ENCODE peak calls at places on chromosomes 16 and 17, in eight cellular contexts. One of them, this sample, is unnamed.

GRCh38 chr17:76009969-76010661 is 9.5 kb downstream of the CDK3 start:
- DNase-seq in neuronal stem cell: no peak
- DNase-seq in GM23338: no peak
- DNase-seq in neural progenitor cell: no peak
- DNase-seq in OCI-LY7: no peak
- DNase-seq in mesenchymal stem cell: no peak
- DNase-seq in naive thymus-derived CD4-positive, alpha-beta T cell: no peak
- DNase-seq in effector memory CD4-positive, alpha-beta T cell: no peak
- DNase-seq in this sample: no peak

GRCh38 chr17:81337449-81337848 is 42.3 kb upstream of the SLC38A10 start:
- DNase-seq in OCI-LY7: no peak
- DNase-seq in naive thymus-derived CD4-positive, alpha-beta T cell: no peak
- DNase-seq in GM23338: peak
- DNase-seq in mesenchymal stem cell: no peak
- DNase-seq in neural progenitor cell: peak
- DNase-seq in effector memory CD4-positive, alpha-beta T cell: no peak
- DNase-seq in neuronal stem cell: no peak
- DNase-seq in this sample: no peak

GRCh38 chr16:83138976-83139690 is 512.4 kb downstream of the CDH13 start:
- DNase-seq in OCI-LY7: no peak
- DNase-seq in naive thymus-derived CD4-positive, alpha-beta T cell: no peak
- DNase-seq in neural progenitor cell: no peak
- DNase-seq in GM23338: no peak
- DNase-seq in effector memory CD4-positive, alpha-beta T cell: no peak
- DNase-seq in neuronal stem cell: no peak
- DNase-seq in mesenchymal stem cell: no peak
- DNase-seq in this sample: peak

GRCh38 chr17:67241719-67242341 is 3.2 kb downstream of the HELZ start:
- DNase-seq in GM23338: no peak
- DNase-seq in naive thymus-derived CD4-positive, alpha-beta T cell: no peak
- DNase-seq in neural progenitor cell: no peak
- DNase-seq in neuronal stem cell: no peak
- DNase-seq in OCI-LY7: no peak
- DNase-seq in effector memory CD4-positive, alpha-beta T cell: no peak
- DNase-seq in mesenchymal stem cell: no peak
- DNase-seq in this sample: no peak

GRCh38 chr16:85860413-85861094 is 38.4 kb upstream of the IRF8 start:
- DNase-seq in effector memory CD4-positive, alpha-beta T cell: no peak
- DNase-seq in neural progenitor cell: no peak
- DNase-seq in GM23338: no peak
- DNase-seq in mesenchymal stem cell: no peak
- DNase-seq in OCI-LY7: no peak
- DNase-seq in naive thymus-derived CD4-positive, alpha-beta T cell: no peak
- DNase-seq in neuronal stem cell: no peak
- DNase-seq in this sample: no peak

GRCh38 chr16:72560617-72561016 is 388.7 kb upstream of the PMFBP1 start:
- DNase-seq in neuronal stem cell: no peak
- DNase-seq in naive thymus-derived CD4-positive, alpha-beta T cell: no peak
- DNase-seq in OCI-LY7: no peak
- DNase-seq in GM23338: no peak
- DNase-seq in neural progenitor cell: no peak
- DNase-seq in mesenchymal stem cell: peak
- DNase-seq in effector memory CD4-positive, alpha-beta T cell: no peak
- DNase-seq in this sample: no peak

GRCh38 chr17:63928966-63929695 is 3.0 kb downstream of the CD79B start:
- DNase-seq in OCI-LY7: no peak
- DNase-seq in naive thymus-derived CD4-positive, alpha-beta T cell: no peak
- DNase-seq in effector memory CD4-positive, alpha-beta T cell: no peak
- DNase-seq in neuronal stem cell: no peak
- DNase-seq in mesenchymal stem cell: no peak
- DNase-seq in neural progenitor cell: no peak
- DNase-seq in GM23338: no peak
- DNase-seq in this sample: no peak

GRCh38 chr17:1005361-1005946 is 8.5 kb downstream of the TIMM22 start:
- DNase-seq in GM23338: no peak
- DNase-seq in neural progenitor cell: no peak
- DNase-seq in mesenchymal stem cell: no peak
- DNase-seq in OCI-LY7: no peak
- DNase-seq in neuronal stem cell: no peak
- DNase-seq in naive thymus-derived CD4-positive, alpha-beta T cell: no peak
- DNase-seq in effector memory CD4-positive, alpha-beta T cell: no peak
- DNase-seq in this sample: no peak

GRCh38 chr16:51648521-51648920 is 497.5 kb upstream of the SALL1 start:
- DNase-seq in neural progenitor cell: no peak
- DNase-seq in effector memory CD4-positive, alpha-beta T cell: no peak
- DNase-seq in GM23338: no peak
- DNase-seq in mesenchymal stem cell: no peak
- DNase-seq in neuronal stem cell: no peak
- DNase-seq in OCI-LY7: no peak
- DNase-seq in naive thymus-derived CD4-positive, alpha-beta T cell: no peak
- DNase-seq in this sample: no peak

GRCh38 chr16:50573947-50574751 is 26.0 kb downstream of the NKD1 start:
- DNase-seq in naive thymus-derived CD4-positive, alpha-beta T cell: no peak
- DNase-seq in neuronal stem cell: no peak
- DNase-seq in GM23338: no peak
- DNase-seq in effector memory CD4-positive, alpha-beta T cell: no peak
- DNase-seq in mesenchymal stem cell: no peak
- DNase-seq in OCI-LY7: no peak
- DNase-seq in neural progenitor cell: no peak
- DNase-seq in this sample: no peak

GRCh38 chr16:73080931-73081330 is 33.0 kb upstream of the ZFHX3 start:
- DNase-seq in mesenchymal stem cell: no peak
- DNase-seq in neuronal stem cell: no peak
- DNase-seq in neural progenitor cell: no peak
- DNase-seq in OCI-LY7: no peak
- DNase-seq in naive thymus-derived CD4-positive, alpha-beta T cell: no peak
- DNase-seq in GM23338: no peak
- DNase-seq in effector memory CD4-positive, alpha-beta T cell: no peak
- DNase-seq in this sample: no peak

GRCh38 chr17:57034807-57035754 is 50.0 kb upstream of the AKAP1 start:
- DNase-seq in neuronal stem cell: no peak
- DNase-seq in effector memory CD4-positive, alpha-beta T cell: no peak
- DNase-seq in neural progenitor cell: no peak
- DNase-seq in GM23338: no peak
- DNase-seq in naive thymus-derived CD4-positive, alpha-beta T cell: no peak
- DNase-seq in OCI-LY7: no peak
- DNase-seq in mesenchymal stem cell: no peak
- DNase-seq in this sample: no peak

GRCh38 chr17:41284546-41284945 is 9.0 kb downstream of the KRTAP9-7 start:
- DNase-seq in naive thymus-derived CD4-positive, alpha-beta T cell: no peak
- DNase-seq in GM23338: no peak
- DNase-seq in mesenchymal stem cell: no peak
- DNase-seq in OCI-LY7: no peak
- DNase-seq in effector memory CD4-positive, alpha-beta T cell: no peak
- DNase-seq in neuronal stem cell: no peak
- DNase-seq in neural progenitor cell: no peak
- DNase-seq in this sample: no peak

GRCh38 chr16:1210461-1210860 is 14.6 kb downstream of the TPSG1 start:
- DNase-seq in OCI-LY7: no peak
- DNase-seq in GM23338: no peak
- DNase-seq in neural progenitor cell: no peak
- DNase-seq in effector memory CD4-positive, alpha-beta T cell: no peak
- DNase-seq in naive thymus-derived CD4-positive, alpha-beta T cell: no peak
- DNase-seq in neuronal stem cell: no peak
- DNase-seq in mesenchymal stem cell: no peak
- DNase-seq in this sample: no peak

GRCh38 chr16:1213796-1214372 is 11.2 kb downstream of the TPSG1 start:
- DNase-seq in mesenchymal stem cell: no peak
- DNase-seq in naive thymus-derived CD4-positive, alpha-beta T cell: no peak
- DNase-seq in effector memory CD4-positive, alpha-beta T cell: no peak
- DNase-seq in GM23338: no peak
- DNase-seq in OCI-LY7: no peak
- DNase-seq in neural progenitor cell: no peak
- DNase-seq in neuronal stem cell: no peak
- DNase-seq in this sample: no peak

GRCh38 chr16:1212616-1213194 is 12.4 kb downstream of the TPSG1 start:
- DNase-seq in OCI-LY7: no peak
- DNase-seq in naive thymus-derived CD4-positive, alpha-beta T cell: no peak
- DNase-seq in GM23338: no peak
- DNase-seq in effector memory CD4-positive, alpha-beta T cell: no peak
- DNase-seq in neural progenitor cell: no peak
- DNase-seq in neuronal stem cell: no peak
- DNase-seq in mesenchymal stem cell: no peak
- DNase-seq in this sample: no peak

GRCh38 chr16:1213231-1213630 is 11.8 kb downstream of the TPSG1 start:
- DNase-seq in mesenchymal stem cell: no peak
- DNase-seq in effector memory CD4-positive, alpha-beta T cell: no peak
- DNase-seq in neuronal stem cell: no peak
- DNase-seq in GM23338: no peak
- DNase-seq in neural progenitor cell: no peak
- DNase-seq in naive thymus-derived CD4-positive, alpha-beta T cell: no peak
- DNase-seq in OCI-LY7: no peak
- DNase-seq in this sample: no peak

DNA sequence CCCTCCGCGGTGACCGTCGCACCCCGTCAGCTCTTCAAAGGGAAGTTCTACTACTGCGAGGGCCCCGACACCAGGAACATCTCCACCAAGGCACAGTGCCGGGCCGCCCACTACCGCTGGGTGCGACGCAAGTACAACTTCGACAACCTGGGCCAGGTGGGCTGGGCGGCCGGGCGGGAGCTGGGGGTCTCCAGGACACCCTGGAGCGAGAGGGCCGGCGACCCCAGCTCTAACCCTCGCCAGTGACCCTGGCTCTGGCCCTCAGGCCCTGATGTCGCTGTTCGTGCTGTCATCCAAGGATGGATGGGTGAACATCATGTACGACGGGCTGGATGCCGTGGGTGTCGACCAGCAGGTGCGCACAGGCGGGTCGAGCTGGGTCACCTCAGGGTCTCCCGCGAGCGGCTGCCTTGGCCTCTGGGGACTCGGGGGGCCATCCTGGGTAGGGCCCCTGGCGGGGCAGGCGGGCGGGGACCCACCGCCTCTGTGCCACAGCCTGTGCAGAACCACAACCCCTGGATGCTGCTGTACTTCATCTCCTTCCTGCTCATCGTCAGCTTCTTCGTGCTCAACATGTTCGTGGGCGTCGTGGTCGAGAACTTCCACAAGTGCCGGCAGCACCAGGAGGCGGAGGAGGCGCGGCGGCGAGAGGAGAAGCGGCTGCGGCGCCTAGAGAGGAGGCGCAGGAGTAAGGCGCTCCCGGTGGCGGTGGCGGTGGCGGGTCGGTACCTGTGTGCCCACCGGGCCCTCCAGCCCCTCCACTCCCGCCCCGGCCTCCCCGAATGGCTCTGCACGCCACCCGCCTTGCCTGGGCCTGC is 13.4 kb downstream of the TPSG1 start:
- DNase-seq in naive thymus-derived CD4-positive, alpha-beta T cell: no peak
- DNase-seq in mesenchymal stem cell: no peak
- DNase-seq in effector memory CD4-positive, alpha-beta T cell: no peak
- DNase-seq in GM23338: no peak
- DNase-seq in neuronal stem cell: no peak
- DNase-seq in OCI-LY7: no peak
- DNase-seq in neural progenitor cell: no peak
- DNase-seq in this sample: peak
- H3K27ac ChIP-seq in naive thymus-derived CD4-positive, alpha-beta T cell: no peak
- H3K27ac ChIP-seq in mesenchymal stem cell: no peak
- H3K27ac ChIP-seq in effector memory CD4-positive, alpha-beta T cell: no peak
- H3K27ac ChIP-seq in GM23338: no peak
- H3K27ac ChIP-seq in neuronal stem cell: no peak
- H3K27ac ChIP-seq in OCI-LY7: no peak
- H3K27ac ChIP-seq in neural progenitor cell: no peak
- H3K27ac ChIP-seq in this sample: no peak

GRCh38 chr16:58614212-58614611 is 15.4 kb downstream of the CNOT1 start:
- DNase-seq in effector memory CD4-positive, alpha-beta T cell: no peak
- DNase-seq in OCI-LY7: no peak
- DNase-seq in naive thymus-derived CD4-positive, alpha-beta T cell: no peak
- DNase-seq in GM23338: no peak
- DNase-seq in mesenchymal stem cell: peak
- DNase-seq in neuronal stem cell: no peak
- DNase-seq in neural progenitor cell: no peak
- DNase-seq in this sample: no peak
- H3K27ac ChIP-seq in effector memory CD4-positive, alpha-beta T cell: no peak
- H3K27ac ChIP-seq in OCI-LY7: no peak
- H3K27ac ChIP-seq in naive thymus-derived CD4-positive, alpha-beta T cell: no peak
- H3K27ac ChIP-seq in GM23338: no peak
- H3K27ac ChIP-seq in mesenchymal stem cell: no peak
- H3K27ac ChIP-seq in neuronal stem cell: no peak
- H3K27ac ChIP-seq in neural progenitor cell: no peak
- H3K27ac ChIP-seq in this sample: no peak

DNA sequence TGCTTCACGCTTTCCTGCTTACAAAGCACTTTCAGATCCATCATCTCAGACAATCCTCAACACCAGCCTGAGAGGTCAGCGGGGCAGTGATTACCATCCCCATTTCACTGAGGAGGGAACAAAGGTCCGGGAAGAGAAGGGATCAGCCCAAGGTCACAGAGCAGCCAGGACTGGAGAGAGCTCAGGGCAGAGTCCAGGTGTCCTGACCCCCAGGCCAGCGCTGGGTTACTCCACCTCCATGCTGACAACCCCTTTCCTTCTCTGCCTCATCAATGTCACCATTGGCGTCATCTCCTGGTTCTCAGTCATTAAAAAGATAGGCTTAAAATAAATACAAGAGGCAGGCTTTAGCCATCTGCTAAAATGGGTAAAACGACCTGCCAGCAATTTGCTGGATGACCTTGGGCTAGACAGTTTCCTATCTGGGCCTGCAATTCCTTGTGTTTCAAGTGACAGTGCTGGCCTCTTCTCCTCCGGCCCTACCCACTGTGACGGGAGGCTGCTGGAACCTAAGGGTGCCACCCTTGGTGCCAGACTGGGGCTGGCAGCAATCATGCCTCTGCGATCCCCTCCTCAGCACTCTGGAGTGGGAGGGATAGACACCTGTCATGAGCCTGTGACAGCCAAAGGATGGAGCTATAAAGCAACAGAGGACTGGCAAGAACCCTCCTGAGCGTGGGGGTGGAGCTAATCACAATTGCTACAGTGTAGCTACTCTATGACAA is 79.5 kb upstream of the CCL1 start:
- DNase-seq in neural progenitor cell: no peak
- DNase-seq in OCI-LY7: no peak
- DNase-seq in naive thymus-derived CD4-positive, alpha-beta T cell: no peak
- DNase-seq in GM23338: no peak
- DNase-seq in mesenchymal stem cell: no peak
- DNase-seq in neuronal stem cell: no peak
- DNase-seq in effector memory CD4-positive, alpha-beta T cell: no peak
- DNase-seq in this sample: no peak
- H3K27ac ChIP-seq in neural progenitor cell: no peak
- H3K27ac ChIP-seq in OCI-LY7: no peak
- H3K27ac ChIP-seq in naive thymus-derived CD4-positive, alpha-beta T cell: no peak
- H3K27ac ChIP-seq in GM23338: no peak
- H3K27ac ChIP-seq in mesenchymal stem cell: no peak
- H3K27ac ChIP-seq in neuronal stem cell: no peak
- H3K27ac ChIP-seq in effector memory CD4-positive, alpha-beta T cell: no peak
- H3K27ac ChIP-seq in this sample: no peak

DNA sequence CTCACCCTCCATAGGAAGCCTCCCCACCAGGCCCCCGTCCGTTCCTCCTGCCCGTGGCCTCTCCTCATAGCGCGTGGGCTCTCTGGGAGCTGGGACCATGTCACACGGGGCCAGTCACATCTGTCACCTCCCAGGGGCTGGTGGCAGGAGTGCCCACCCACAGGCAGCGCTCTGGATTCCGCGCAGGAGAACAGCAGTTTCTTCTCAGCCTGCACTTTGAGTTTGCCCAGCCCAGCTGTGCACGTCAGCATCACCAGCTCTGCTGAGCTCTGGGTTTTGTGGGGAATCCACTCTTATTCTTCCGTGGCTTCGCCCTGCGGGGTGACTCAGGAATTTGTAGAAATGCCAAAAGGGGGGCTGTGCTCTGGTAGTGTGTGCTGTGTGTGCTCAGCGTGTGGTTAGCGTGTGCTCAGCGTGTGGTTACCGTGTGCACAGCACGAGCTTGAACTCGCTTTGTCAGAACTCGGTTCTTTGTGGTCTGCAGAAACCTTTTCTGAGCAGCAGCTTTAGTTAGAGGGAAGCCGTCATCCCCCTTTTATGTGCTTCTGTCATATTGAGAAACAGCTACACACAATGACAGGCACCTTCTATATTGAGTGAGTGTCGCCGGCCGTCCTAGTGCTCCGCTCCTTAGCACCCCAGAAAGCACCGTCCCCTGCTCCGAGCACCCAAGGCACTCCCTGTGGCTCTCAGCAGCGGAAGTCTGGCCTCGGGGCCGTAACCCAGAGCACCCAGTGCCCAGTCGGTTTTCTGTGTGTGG is 3.3 kb downstream of the ACSF3 start:
- DNase-seq in OCI-LY7: peak
- DNase-seq in mesenchymal stem cell: no peak
- DNase-seq in naive thymus-derived CD4-positive, alpha-beta T cell: peak
- DNase-seq in GM23338: no peak
- DNase-seq in neuronal stem cell: no peak
- DNase-seq in neural progenitor cell: no peak
- DNase-seq in effector memory CD4-positive, alpha-beta T cell: peak
- DNase-seq in this sample: no peak
- H3K27ac ChIP-seq in OCI-LY7: peak
- H3K27ac ChIP-seq in mesenchymal stem cell: no peak
- H3K27ac ChIP-seq in naive thymus-derived CD4-positive, alpha-beta T cell: peak
- H3K27ac ChIP-seq in GM23338: no peak
- H3K27ac ChIP-seq in neuronal stem cell: no peak
- H3K27ac ChIP-seq in neural progenitor cell: no peak
- H3K27ac ChIP-seq in effector memory CD4-positive, alpha-beta T cell: peak
- H3K27ac ChIP-seq in this sample: no peak

This sample was measured in caudate nucleus.